ENCODE peak calls at places on chromosomes 2 and 18, in four cellular contexts. Y, S, O and V are unnamed samples.

GRCh38 chr2:28750316-28751101 is 1.1 kb upstream of the PPP1CB start:
- DNase-seq in Y (no peak), S (no peak), O (no peak), V (peak; percentile 75)

GRCh38 chr2:196253115-196253484 is 81.7 kb upstream of the STK17B start:
- DNase-seq in Y (no peak), S (no peak), O (no peak), V (no peak)

GRCh38 chr2:173079968-173080860 is 4.6 kb downstream of the MAP3K20 start:
- DNase-seq in Y (no peak), S (no peak), O (no peak), V (peak; percentile 97)

GRCh38 chr2:9336209-9336533 is 87.2 kb downstream of the ITGB1BP1 start:
- DNase-seq in Y (no peak), S (no peak), O (peak; percentile 85), V (peak; percentile 40)

GRCh38 chr2:36892805-36893204 is 73.5 kb downstream of the STRN start:
- DNase-seq in Y (no peak), S (no peak), O (no peak), V (no peak)

GRCh38 chr2:240129731-240130392 is 6.2 kb downstream of the COPS9 start:
- DNase-seq in Y (no peak), S (no peak), O (no peak), V (no peak)

GRCh38 chr2:132515010-132515409 is 98.4 kb downstream of the GPR39 start:
- DNase-seq in Y (no peak), S (no peak), O (no peak), V (no peak)

GRCh38 chr2:11967946-11968465 is 221.6 kb downstream of the LPIN1 start:
- DNase-seq in Y (peak; percentile 80), S (no peak), O (no peak), V (peak; percentile 82)

GRCh38 chr2:70992945-70993688 is 1.6 kb downstream of the TEX261 start:
- DNase-seq in Y (no peak), S (no peak), O (no peak), V (no peak)

GRCh38 chr18:22314001-22314400 is 103.7 kb downstream of the CTAGE1 start:
- DNase-seq in Y (no peak), S (no peak), O (no peak), V (peak; percentile 72)